ENCODE peak calls at places on chromosome 20, in five cellular contexts. One of them, this sample, is unnamed.

GRCh38 chr20:50227506-50227905 is 36.9 kb downstream of the CEBPB start:
- DNase-seq in GM12878: no peak
- DNase-seq in H1: no peak
- DNase-seq in HepG2: no peak
- DNase-seq in GM12891: no peak
- DNase-seq in this sample: no peak

GRCh38 chr20:58174708-58175287 is 53.7 kb downstream of the ANKRD60 start:
- DNase-seq in GM12878: no peak
- DNase-seq in H1: no peak
- DNase-seq in HepG2: no peak
- DNase-seq in GM12891: no peak
- DNase-seq in this sample: no peak

GRCh38 chr20:20407891-20408805 is 40.2 kb downstream of the INSM1 start:
- DNase-seq in GM12878: no peak
- DNase-seq in H1: no peak
- DNase-seq in HepG2: peak; percentile 22
- DNase-seq in GM12891: no peak
- DNase-seq in this sample: no peak

GRCh38 chr20:44642203-44643153 is 9.0 kb downstream of the ADA start:
- DNase-seq in GM12878: peak; percentile 77
- DNase-seq in H1: no peak
- DNase-seq in HepG2: peak; percentile 69
- DNase-seq in GM12891: no peak
- DNase-seq in this sample: peak; percentile 61

GRCh38 chr20:62704341-62704948 is 4.2 kb upstream of the NTSR1 start:
- DNase-seq in GM12878: no peak
- DNase-seq in H1: no peak
- DNase-seq in HepG2: peak; percentile 67
- DNase-seq in GM12891: no peak
- DNase-seq in this sample: no peak

GRCh38 chr20:58216334-58216733 is 12.1 kb downstream of the ANKRD60 start:
- DNase-seq in GM12878: no peak
- DNase-seq in H1: no peak
- DNase-seq in HepG2: no peak
- DNase-seq in GM12891: no peak
- DNase-seq in this sample: no peak

GRCh38 chr20:61778485-61778863 is 287.2 kb downstream of the TAF4 start:
- DNase-seq in GM12878: no peak
- DNase-seq in H1: no peak
- DNase-seq in HepG2: no peak
- DNase-seq in GM12891: no peak
- DNase-seq in this sample: no peak

GRCh38 chr20:23320317-23320716 is 30.3 kb upstream of the NXT1 start:
- DNase-seq in GM12878: no peak
- DNase-seq in H1: no peak
- DNase-seq in HepG2: peak; percentile 47
- DNase-seq in GM12891: no peak
- DNase-seq in this sample: no peak

GRCh38 chr20:50417484-50418235 is 92.5 kb upstream of the PTPN1 start:
- DNase-seq in GM12878: no peak
- DNase-seq in H1: no peak
- DNase-seq in HepG2: peak; percentile 45
- DNase-seq in GM12891: no peak
- DNase-seq in this sample: no peak

GRCh38 chr20:64241061-64241460 is 14.5 kb upstream of the PCMTD2 start:
- DNase-seq in GM12878: no peak
- DNase-seq in H1: no peak
- DNase-seq in HepG2: no peak
- DNase-seq in GM12891: no peak
- DNase-seq in this sample: peak; percentile 13

GRCh38 chr20:3696200-3696599 is 14.4 kb upstream of the ADAM33 start:
- DNase-seq in GM12878: no peak
- DNase-seq in H1: no peak
- DNase-seq in HepG2: no peak
- DNase-seq in GM12891: no peak
- DNase-seq in this sample: no peak

GRCh38 chr20:61664741-61665320 is 400.9 kb downstream of the TAF4 start:
- DNase-seq in GM12878: no peak
- DNase-seq in H1: no peak
- DNase-seq in HepG2: no peak
- DNase-seq in GM12891: no peak
- DNase-seq in this sample: no peak

GRCh38 chr20:6689339-6689973 is 78.0 kb upstream of the BMP2 start:
- DNase-seq in GM12878: no peak
- DNase-seq in H1: no peak
- DNase-seq in HepG2: no peak
- DNase-seq in GM12891: no peak
- DNase-seq in this sample: no peak

GRCh38 chr20:44772636-44773035 is 27.0 kb downstream of the KCNK15 start:
- DNase-seq in GM12878: no peak
- DNase-seq in H1: no peak
- DNase-seq in HepG2: no peak
- DNase-seq in GM12891: no peak
- DNase-seq in this sample: no peak

GRCh38 chr20:53949319-53949839 is 121.0 kb downstream of the BCAS1 start:
- DNase-seq in GM12878: no peak
- DNase-seq in H1: no peak
- DNase-seq in HepG2: no peak
- DNase-seq in GM12891: no peak
- DNase-seq in this sample: no peak

GRCh38 chr20:50395258-50395729 is 114.9 kb upstream of the PTPN1 start:
- DNase-seq in GM12878: no peak
- DNase-seq in H1: no peak
- DNase-seq in HepG2: no peak
- DNase-seq in GM12891: no peak
- DNase-seq in this sample: no peak

GRCh38 chr20:58019027-58019849 is 209.2 kb downstream of the ANKRD60 start:
- DNase-seq in GM12878: no peak
- DNase-seq in H1: no peak
- DNase-seq in HepG2: no peak
- DNase-seq in GM12891: no peak
- DNase-seq in this sample: no peak

GRCh38 chr20:9081423-9081966 is 12.6 kb downstream of the PLCB4 start:
- DNase-seq in GM12878: no peak
- DNase-seq in H1: no peak
- DNase-seq in HepG2: no peak
- DNase-seq in GM12891: no peak
- DNase-seq in this sample: no peak

GRCh38 chr20:43919686-43920403 is 5.2 kb downstream of the TOX2 start:
- DNase-seq in GM12878: no peak
- DNase-seq in H1: no peak
- DNase-seq in HepG2: no peak
- DNase-seq in GM12891: no peak
- DNase-seq in this sample: no peak

GRCh38 chr20:1187605-1188171 is 2.9 kb upstream of the TMEM74B start:
- DNase-seq in GM12878: no peak
- DNase-seq in H1: no peak
- DNase-seq in HepG2: peak; percentile 96
- DNase-seq in GM12891: no peak
- DNase-seq in this sample: no peak

GRCh38 chr20:34768105-34768504 is 57.3 kb downstream of the NCOA6 start:
- DNase-seq in GM12878: no peak
- DNase-seq in H1: no peak
- DNase-seq in HepG2: no peak
- DNase-seq in GM12891: no peak
- DNase-seq in this sample: no peak

GRCh38 chr20:23123886-23124285 is 37.8 kb upstream of the CD93 start:
- DNase-seq in GM12878: no peak
- DNase-seq in H1: no peak
- DNase-seq in HepG2: no peak
- DNase-seq in GM12891: no peak
- DNase-seq in this sample: no peak

GRCh38 chr20:20465259-20465658 is 97.4 kb downstream of the INSM1 start:
- DNase-seq in GM12878: no peak
- DNase-seq in H1: no peak
- DNase-seq in HepG2: no peak
- DNase-seq in GM12891: no peak
- DNase-seq in this sample: no peak

GRCh38 chr20:46787986-46788762 is 78.7 kb downstream of the SLC2A10 start:
- DNase-seq in GM12878: no peak
- DNase-seq in H1: no peak
- DNase-seq in HepG2: no peak
- DNase-seq in GM12891: no peak
- DNase-seq in this sample: no peak

GRCh38 chr20:58019850-58020625 is 208.4 kb downstream of the ANKRD60 start:
- DNase-seq in GM12878: no peak
- DNase-seq in H1: no peak
- DNase-seq in HepG2: no peak
- DNase-seq in GM12891: no peak
- DNase-seq in this sample: no peak

GRCh38 chr20:35215066-35215956 is 11.2 kb upstream of the MMP24 start:
- DNase-seq in GM12878: no peak
- DNase-seq in H1: no peak
- DNase-seq in HepG2: peak; percentile 61
- DNase-seq in GM12891: no peak
- DNase-seq in this sample: no peak

DNA sequence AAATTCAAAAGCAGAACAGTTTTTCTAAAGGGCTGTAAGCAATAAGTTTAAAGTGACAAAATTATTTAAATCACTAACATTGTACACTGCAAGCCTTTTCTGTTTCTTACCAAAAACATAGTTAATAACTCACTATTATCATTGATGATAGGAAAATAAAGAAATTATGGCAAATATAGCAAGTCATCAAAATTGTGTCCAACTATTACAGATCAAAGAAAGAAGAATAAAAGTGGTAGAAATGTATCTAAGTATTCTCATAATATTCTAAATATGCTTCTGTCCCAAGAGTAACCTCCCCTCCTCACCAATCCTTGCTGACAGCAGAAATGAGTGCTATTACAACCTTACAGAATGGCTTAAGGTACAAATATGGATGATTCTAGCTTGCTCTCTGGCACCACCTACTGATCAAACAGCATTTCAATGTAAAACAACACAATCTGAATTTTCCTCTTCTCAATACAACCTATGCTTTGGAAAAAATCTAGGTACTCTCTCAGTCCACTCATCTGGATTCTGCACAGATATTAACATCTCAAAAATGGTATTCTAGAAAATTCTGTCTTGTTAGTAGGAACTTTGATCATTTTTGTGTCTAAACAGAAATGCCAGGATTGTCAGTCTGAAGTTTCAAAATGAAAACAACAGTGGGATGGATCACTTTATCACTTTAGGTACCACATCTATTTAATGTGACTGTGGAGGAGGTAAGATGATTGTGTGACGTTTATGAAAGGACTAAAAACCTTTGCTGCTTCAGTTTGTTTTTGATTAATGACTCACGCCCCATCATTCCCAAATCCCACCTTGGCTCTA is 40.9 kb downstream of the ZFP64 start:
- DNase-seq in GM12878: peak; percentile 24
- DNase-seq in H1: no peak
- DNase-seq in HepG2: peak; percentile 58
- DNase-seq in GM12891: no peak
- DNase-seq in this sample: no peak
- TF ChIP-seq TAF1 in GM12878: no peak
- TF ChIP-seq TAF1 in H1: no peak
- TF ChIP-seq TAF1 in HepG2: no peak
- TF ChIP-seq TAF1 in GM12891: no peak
- TF ChIP-seq TAF1 in this sample: no peak

GRCh38 chr20:25040438-25040831 is 17.5 kb downstream of the ACSS1 start:
- DNase-seq in GM12878: no peak
- DNase-seq in H1: no peak
- DNase-seq in HepG2: no peak
- DNase-seq in GM12891: no peak
- DNase-seq in this sample: no peak
- TF ChIP-seq POLR2AphosphoS5 in GM12878: no peak
- TF ChIP-seq POLR2AphosphoS5 in H1: no peak
- TF ChIP-seq POLR2AphosphoS5 in HepG2: no peak
- TF ChIP-seq POLR2AphosphoS5 in GM12891: no peak
- TF ChIP-seq POLR2AphosphoS5 in this sample: no peak

GRCh38 chr20:10558635-10559187 is 115.1 kb downstream of the JAG1 start:
- DNase-seq in GM12878: peak; percentile 84
- DNase-seq in H1: no peak
- DNase-seq in HepG2: no peak
- DNase-seq in GM12891: no peak
- DNase-seq in this sample: no peak
- TF ChIP-seq TAF1 in GM12878: no peak
- TF ChIP-seq TAF1 in H1: no peak
- TF ChIP-seq TAF1 in HepG2: no peak
- TF ChIP-seq TAF1 in GM12891: no peak
- TF ChIP-seq TAF1 in this sample: no peak

DNA sequence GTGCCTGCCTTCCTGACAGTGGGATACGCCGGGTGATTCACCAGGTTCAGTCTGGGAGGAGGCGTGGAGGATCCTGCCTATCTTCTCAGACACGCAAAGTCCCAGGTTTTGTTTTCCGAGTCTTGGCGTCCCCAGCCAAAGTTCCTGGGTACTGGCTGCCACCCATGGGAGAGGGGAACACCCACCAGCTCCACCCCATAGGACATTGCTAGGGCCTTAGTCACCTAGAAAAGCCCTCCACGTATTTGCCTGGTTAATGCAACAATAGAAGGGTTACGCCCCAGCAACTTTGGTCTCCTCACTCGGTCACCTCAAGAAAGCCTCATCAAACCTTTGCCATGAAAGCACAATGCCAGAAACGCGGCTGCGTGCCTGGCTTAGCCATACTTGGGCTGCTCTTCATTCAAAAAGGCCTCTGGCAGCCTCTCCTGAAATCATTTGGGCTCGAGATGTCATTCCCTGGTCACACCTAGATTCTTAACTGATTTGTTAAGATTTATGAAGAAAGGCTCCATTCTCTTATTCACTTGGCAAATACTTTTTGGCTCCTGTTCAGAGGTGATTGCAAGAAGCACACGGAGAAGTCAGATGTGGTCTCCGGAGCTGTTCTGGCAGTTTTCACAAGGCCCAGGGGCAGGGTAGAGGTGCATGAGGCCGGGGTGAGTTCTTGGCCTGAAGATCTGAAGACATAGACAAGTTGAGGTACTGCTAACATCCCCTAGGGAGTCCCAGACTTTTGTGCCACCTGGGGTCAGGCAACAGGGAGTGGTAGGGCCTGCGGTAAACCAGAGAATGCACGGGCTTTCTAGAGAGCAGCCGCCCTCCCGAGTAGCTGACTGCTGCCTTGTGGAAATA is 35.5 kb upstream of the ZNF133 start:
- DNase-seq in GM12878: no peak
- DNase-seq in H1: no peak
- DNase-seq in HepG2: no peak
- DNase-seq in GM12891: no peak
- DNase-seq in this sample: no peak
- TF ChIP-seq POLR2AphosphoS5 in GM12878: no peak
- TF ChIP-seq POLR2AphosphoS5 in H1: no peak
- TF ChIP-seq POLR2AphosphoS5 in HepG2: no peak
- TF ChIP-seq POLR2AphosphoS5 in GM12891: no peak
- TF ChIP-seq POLR2AphosphoS5 in this sample: no peak

GRCh38 chr20:37914672-37915433 is 11.9 kb downstream of the VSTM2L start:
- DNase-seq in GM12878: no peak
- DNase-seq in H1: no peak
- DNase-seq in HepG2: peak; percentile 41
- DNase-seq in GM12891: no peak
- DNase-seq in this sample: peak; percentile 54

GRCh38 chr20:37917436-37917835 is 14.5 kb downstream of the VSTM2L start:
- DNase-seq in GM12878: no peak
- DNase-seq in H1: no peak
- DNase-seq in HepG2: no peak
- DNase-seq in GM12891: no peak
- DNase-seq in this sample: no peak

GRCh38 chr20:37914367-37914671 is 11.4 kb downstream of the VSTM2L start:
- DNase-seq in GM12878: no peak
- DNase-seq in H1: no peak
- DNase-seq in HepG2: no peak
- DNase-seq in GM12891: no peak
- DNase-seq in this sample: no peak

GRCh38 chr20:37915434-37915787 is 12.5 kb downstream of the VSTM2L start:
- DNase-seq in GM12878: no peak
- DNase-seq in H1: no peak
- DNase-seq in HepG2: no peak
- DNase-seq in GM12891: no peak
- DNase-seq in this sample: no peak

GRCh38 chr20:37915800-37916570 is 13.1 kb downstream of the VSTM2L start:
- DNase-seq in GM12878: no peak
- DNase-seq in H1: no peak
- DNase-seq in HepG2: peak; percentile 40
- DNase-seq in GM12891: no peak
- DNase-seq in this sample: no peak
- TF ChIP-seq TAF1 in GM12878: no peak
- TF ChIP-seq TAF1 in H1: no peak
- TF ChIP-seq TAF1 in HepG2: no peak
- TF ChIP-seq TAF1 in GM12891: no peak
- TF ChIP-seq TAF1 in this sample: no peak